ENCODE peak calls at places on chromosomes 12 and 14, in ten cellular contexts. M, V, A, Q, E, B, J, L, D and R are unnamed samples. For H3K36me3, the result is how much of the 10 kb centered on the place peaks cover.

GRCh38 chr12:15364221-15365170 is 42.2 kb downstream of the PTPRO start:
- DNase-seq in M (no peak), V (no peak), A (no peak), Q (no peak), E (no peak), B (no peak), J (no peak), L (no peak), D (no peak), R (no peak)

GRCh38 chr12:107415066-107415465 is 270.5 kb upstream of the PWP1 start:
- DNase-seq in M (no peak), V (no peak), A (no peak), Q (no peak), E (peak), B (no peak), J (no peak), L (no peak), D (no peak), R (no peak)

GRCh38 chr12:127272864-127273263 is 994.1 kb upstream of the TMEM132C start:
- DNase-seq in M (peak), V (no peak), A (no peak), Q (no peak), E (peak), B (no peak), J (no peak), L (no peak), D (peak), R (no peak)

GRCh38 chr12:119153477-119154434 is 25.0 kb upstream of the HSPB8 start:
- DNase-seq in M (no peak), V (peak), A (peak), Q (peak), E (peak), B (peak), J (no peak), L (peak), D (no peak), R (no peak)

GRCh38 chr12:98456583-98457573 is 58.5 kb upstream of the TMPO start:
- DNase-seq in M (no peak), V (peak), A (peak), Q (peak), E (peak), B (no peak), J (peak), L (no peak), D (no peak), R (no peak)

GRCh38 chr14:53306926-53307325 is 153.8 kb upstream of the DDHD1 start:
- DNase-seq in M (no peak), V (no peak), A (no peak), Q (no peak), E (peak), B (no peak), J (peak), L (no peak), D (no peak), R (no peak)

GRCh38 chr12:57175428-57176138 is 28.2 kb upstream of the LRP1-AS start:
- DNase-seq in M (peak), V (peak), A (peak), Q (peak), E (peak), B (peak), J (peak), L (peak), D (peak), R (peak)

GRCh38 chr12:24360057-24360456 is 410.6 kb upstream of the SOX5 start:
- DNase-seq in M (no peak), V (no peak), A (no peak), Q (no peak), E (peak), B (no peak), J (no peak), L (no peak), D (no peak), R (no peak)

GRCh38 chr14:20986811-20987210 is 3.0 kb upstream of the METTL17 start:
- DNase-seq in M (peak), V (no peak), A (no peak), Q (peak), E (peak), B (no peak), J (peak), L (peak), D (no peak), R (no peak)

GRCh38 chr12:98544741-98545140 is 29.4 kb downstream of the TMPO start:
- DNase-seq in M (no peak), V (no peak), A (no peak), Q (no peak), E (peak), B (no peak), J (no peak), L (no peak), D (no peak), R (no peak)

GRCh38 chr12:6909421-6910145 is 4.8 kb upstream of the ENO2 start:
- DNase-seq in M (no peak), V (peak), A (no peak), Q (no peak), E (no peak), B (no peak), J (no peak), L (no peak), D (no peak), R (no peak)

GRCh38 chr12:10521555-10521954 is 15.9 kb downstream of the EIF2S3B start:
- DNase-seq in M (no peak), V (no peak), A (no peak), Q (no peak), E (no peak), B (no peak), J (no peak), L (no peak), D (no peak), R (no peak)

GRCh38 chr14:67265131-67265530 is 23.9 kb downstream of the PALS1 start:
- DNase-seq in M (no peak), V (no peak), A (no peak), Q (peak), E (peak), B (no peak), J (no peak), L (no peak), D (no peak), R (no peak)

GRCh38 chr12:98741229-98741614 is 96.1 kb downstream of the APAF1 start:
- DNase-seq in M (no peak), V (no peak), A (no peak), Q (no peak), E (peak), B (no peak), J (no peak), L (no peak), D (peak), R (no peak)

GRCh38 chr12:130428116-130428515 is 90.4 kb downstream of the PIWIL1 start:
- DNase-seq in M (no peak), V (no peak), A (no peak), Q (no peak), E (no peak), B (no peak), J (no peak), L (no peak), D (no peak), R (no peak)

GRCh38 chr14:74636424-74637183 is 24.6 kb upstream of the LTBP2 start:
- DNase-seq in M (no peak), V (no peak), A (no peak), Q (no peak), E (no peak), B (no peak), J (no peak), L (no peak), D (no peak), R (no peak)

GRCh38 chr12:92468358-92469020 is 234.3 kb upstream of the PLEKHG7 start:
- DNase-seq in M (no peak), V (no peak), A (no peak), Q (no peak), E (no peak), B (no peak), J (no peak), L (no peak), D (no peak), R (no peak)

GRCh38 chr12:95316798-95317197 is 99.2 kb downstream of the VEZT start:
- DNase-seq in M (no peak), V (no peak), A (no peak), Q (no peak), E (no peak), B (no peak), J (no peak), L (no peak), D (no peak), R (no peak)

GRCh38 chr12:64671682-64672081 is 61.4 kb downstream of the RASSF3 start:
- DNase-seq in M (no peak), V (no peak), A (no peak), Q (no peak), E (no peak), B (no peak), J (no peak), L (no peak), D (no peak), R (no peak)

GRCh38 chr14:23089498-23090253 is 5.3 kb downstream of the ACIN1 start:
- DNase-seq in M (no peak), V (no peak), A (no peak), Q (no peak), E (no peak), B (no peak), J (no peak), L (no peak), D (no peak), R (no peak)

GRCh38 chr12:1544991-1545700 is 49.2 kb downstream of the FBXL14 start:
- DNase-seq in M (no peak), V (no peak), A (no peak), Q (no peak), E (peak), B (no peak), J (no peak), L (peak), D (no peak), R (no peak)

GRCh38 chr14:61476737-61477410 is 155.5 kb downstream of the PRKCH start:
- DNase-seq in M (no peak), V (no peak), A (no peak), Q (peak), E (peak), B (no peak), J (peak), L (no peak), D (no peak), R (peak)

GRCh38 chr12:92297932-92298681 is 152.5 kb upstream of the BTG1 start:
- DNase-seq in M (no peak), V (no peak), A (no peak), Q (no peak), E (peak), B (no peak), J (no peak), L (no peak), D (no peak), R (no peak)

GRCh38 chr14:59836116-59836515 is 34.5 kb downstream of the RTN1 start:
- DNase-seq in M (no peak), V (no peak), A (no peak), Q (no peak), E (no peak), B (no peak), J (no peak), L (no peak), D (no peak), R (no peak)

GRCh38 chr12:116528498-116528897 is 30.7 kb upstream of the MAP1LC3B2 start:
- DNase-seq in M (no peak), V (no peak), A (no peak), Q (no peak), E (no peak), B (no peak), J (no peak), L (no peak), D (no peak), R (no peak)

GRCh38 chr12:25052191-25053020 is 103.5 kb upstream of the BCAT1 start:
- DNase-seq in M (no peak), V (no peak), A (no peak), Q (peak), E (no peak), B (peak), J (peak), L (no peak), D (no peak), R (no peak)

GRCh38 chr12:123916729-123917128 is 55.9 kb downstream of the CCDC92 start:
- DNase-seq in M (no peak), V (no peak), A (no peak), Q (no peak), E (peak), B (no peak), J (no peak), L (no peak), D (no peak), R (no peak)

GRCh38 chr12:15208140-15208539 is 13.1 kb downstream of the RERG start:
- DNase-seq in M (no peak), V (no peak), A (no peak), Q (no peak), E (no peak), B (no peak), J (no peak), L (no peak), D (no peak), R (no peak)

GRCh38 chr12:20366776-20367409 is 1.4 kb upstream of the PDE3A start:
- DNase-seq in M (no peak), V (no peak), A (no peak), Q (no peak), E (no peak), B (no peak), J (no peak), L (no peak), D (no peak), R (no peak)

DNA sequence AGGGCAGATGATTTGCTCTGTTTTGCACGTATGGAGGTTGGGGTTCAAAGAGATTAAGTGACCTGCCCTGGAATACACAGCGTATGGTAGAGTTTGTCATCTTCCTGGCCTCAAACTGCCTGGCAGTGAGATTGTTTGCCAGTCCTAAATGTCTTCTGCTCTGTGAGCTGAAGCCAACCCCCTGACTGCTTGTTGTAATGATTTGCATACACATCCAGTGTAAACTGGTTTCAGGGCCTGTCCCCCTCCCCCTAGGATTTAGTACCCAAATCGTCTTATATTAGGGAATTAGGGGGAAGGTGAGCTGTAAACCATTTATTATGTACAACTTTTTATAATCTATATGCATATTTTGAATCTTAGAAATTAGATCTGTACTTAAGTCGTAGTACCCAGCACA is 38.4 kb downstream of the AKAP3 start:
- DNase-seq in M (no peak), V (no peak), A (no peak), Q (no peak), E (no peak), B (no peak), J (no peak), L (no peak), D (no peak), R (no peak)
- H3K36me3 ChIP-seq in M (under half), V (half or more), A (under half), Q (under half), E (under half), B (under half), J (under half), L (under half), D (half or more), R (under half)

DNA sequence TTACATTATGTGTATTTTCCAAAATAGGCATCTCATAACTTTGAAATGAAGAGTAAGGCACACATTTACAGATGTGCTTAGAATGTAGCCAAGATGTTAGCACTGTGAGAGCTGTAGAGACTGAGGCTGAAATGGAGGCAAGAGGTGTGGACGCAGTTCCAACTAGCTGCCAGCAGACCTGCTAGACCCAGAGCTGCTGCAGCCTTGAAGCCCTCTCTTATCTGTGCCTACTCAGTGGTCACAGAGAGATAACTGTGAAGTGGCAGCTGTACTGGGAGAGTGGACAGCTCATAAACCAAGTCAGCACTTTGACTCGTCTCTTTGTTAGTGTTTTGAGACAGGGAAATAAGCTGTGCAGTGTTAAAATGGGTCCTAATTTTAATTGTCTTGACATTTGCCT is 470.8 kb downstream of the CCER1 start:
- DNase-seq in M (no peak), V (no peak), A (no peak), Q (peak), E (no peak), B (no peak), J (no peak), L (no peak), D (no peak), R (no peak)
- TF ChIP-seq CTCF in M (no peak), V (no peak), A (no peak), Q (no peak), E (no peak), B (no peak), J (no peak), L (no peak), D (no peak), R (no peak)

GRCh38 chr12:133202493-133203343 is 21.4 kb downstream of the ZNF268 start:
- DNase-seq in M (no peak), V (no peak), A (no peak), Q (no peak), E (no peak), B (no peak), J (no peak), L (no peak), D (no peak), R (no peak)
- H3K36me3 ChIP-seq in M (under half), V (under half), A (under half), Q (under half), E (under half), B (under half), J (under half), L (under half), D (under half), R (under half)

DNA sequence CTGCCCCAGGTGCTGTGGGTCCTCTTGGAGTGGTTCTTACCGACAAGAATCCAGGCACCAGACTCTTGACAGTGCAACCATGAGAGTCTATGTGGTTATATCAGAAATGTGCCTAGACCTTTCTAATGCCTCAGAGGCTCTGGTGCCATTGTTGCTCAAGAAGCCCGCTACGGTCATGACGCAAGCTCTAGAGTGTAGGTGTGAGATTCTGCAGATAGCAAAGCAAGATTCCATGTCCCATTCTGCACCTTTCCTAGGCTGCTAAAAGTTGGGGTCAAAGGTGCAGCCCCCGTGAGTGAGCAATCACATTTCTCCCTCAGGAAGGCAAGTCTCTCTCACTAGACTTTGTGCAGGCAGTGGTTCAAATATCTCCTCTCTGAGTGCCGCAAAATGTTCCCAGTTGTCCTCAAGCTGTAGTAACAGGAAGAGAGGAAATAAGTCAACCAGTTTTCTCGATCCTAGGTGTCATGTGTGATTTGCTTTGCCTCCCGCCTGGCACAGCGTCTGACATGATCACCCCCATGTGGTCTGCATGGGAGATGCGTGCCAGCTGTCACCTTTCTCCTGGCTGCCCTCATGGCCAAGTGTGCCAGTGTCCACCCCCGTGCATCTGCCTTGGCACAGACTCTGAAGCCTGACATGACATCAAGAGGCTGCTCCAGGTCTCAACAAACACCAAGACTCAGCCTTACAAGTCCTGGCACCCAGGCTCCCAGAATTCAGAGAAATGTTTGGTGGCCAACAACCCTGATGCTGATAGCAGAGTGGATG is 122.5 kb upstream of the COCH start:
- DNase-seq in M (no peak), V (no peak), A (no peak), Q (no peak), E (no peak), B (no peak), J (no peak), L (no peak), D (no peak), R (no peak)
- TF ChIP-seq CTCF in M (no peak), V (no peak), A (no peak), Q (no peak), E (no peak), B (no peak), J (no peak), L (no peak), D (no peak), R (no peak)

GRCh38 chr12:122686538-122686937 is 16.6 kb downstream of the HCAR2 start:
- DNase-seq in M (no peak), V (no peak), A (no peak), Q (no peak), E (no peak), B (no peak), J (no peak), L (no peak), D (no peak), R (no peak)
- H3K36me3 ChIP-seq in M (under half), V (under half), A (under half), Q (under half), E (under half), B (under half), J (under half), L (under half), D (under half), R (under half)

GRCh38 chr12:5798242-5799015 is 146.6 kb downstream of the ANO2 start:
- DNase-seq in M (no peak), V (no peak), A (no peak), Q (no peak), E (no peak), B (no peak), J (no peak), L (no peak), D (no peak), R (no peak)

GRCh38 chr12:5792350-5792749 is 152.7 kb downstream of the ANO2 start:
- DNase-seq in M (no peak), V (no peak), A (no peak), Q (no peak), E (peak), B (no peak), J (no peak), L (no peak), D (no peak), R (no peak)

GRCh38 chr12:5797661-5798060 is 147.4 kb downstream of the ANO2 start:
- DNase-seq in M (no peak), V (no peak), A (no peak), Q (no peak), E (no peak), B (no peak), J (no peak), L (no peak), D (no peak), R (no peak)

GRCh38 chr12:5794156-5794555 is 150.9 kb downstream of the ANO2 start:
- DNase-seq in M (no peak), V (no peak), A (no peak), Q (no peak), E (no peak), B (no peak), J (no peak), L (no peak), D (no peak), R (no peak)

DNA sequence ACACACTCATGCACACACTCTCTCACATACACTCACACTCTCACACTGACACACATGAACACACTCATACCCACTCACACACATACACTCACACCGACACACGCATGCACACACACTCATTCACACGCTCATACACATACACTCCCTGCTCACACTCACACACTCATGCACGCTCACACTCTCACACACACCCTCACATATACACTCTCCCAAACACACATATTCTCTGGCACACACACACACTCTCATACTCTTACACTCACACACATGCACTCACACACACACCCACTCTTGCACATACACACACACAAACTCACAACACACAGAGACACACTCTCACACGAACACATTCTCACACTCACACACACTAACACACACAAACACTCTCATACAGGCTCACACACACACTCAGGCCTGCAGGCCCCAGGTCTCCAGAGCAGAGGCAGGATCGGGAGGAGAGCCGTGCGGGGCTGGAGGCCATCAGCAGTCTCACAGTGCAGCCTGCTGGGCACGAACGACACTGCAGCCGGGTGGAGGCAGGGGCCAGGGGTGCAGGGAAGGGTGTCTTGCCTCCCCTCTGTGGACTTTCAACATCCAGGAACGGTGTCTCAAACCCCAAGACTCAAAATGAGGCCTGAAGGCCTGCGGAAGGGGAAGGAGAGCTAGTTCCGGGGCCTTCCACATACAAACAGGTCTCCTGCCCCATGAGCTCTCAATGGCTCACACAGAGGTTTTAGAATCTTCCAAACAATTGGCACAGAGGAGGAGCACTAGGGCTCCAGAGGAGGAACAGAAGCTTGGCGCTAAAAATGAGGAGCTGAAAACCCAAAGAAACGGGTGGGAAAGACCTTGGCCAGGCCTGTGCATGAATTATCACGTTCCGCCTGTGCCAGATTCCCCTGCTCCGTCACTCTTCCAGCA is 148.6 kb downstream of the ANO2 start:
- DNase-seq in M (no peak), V (peak), A (peak), Q (peak), E (peak), B (no peak), J (peak), L (no peak), D (no peak), R (no peak)
- TF ChIP-seq CTCF in M (peak), V (peak), A (no peak), Q (peak), E (peak), B (peak), J (peak), L (peak), D (peak), R (peak)